ENCODE peak calls at places on chromosomes 12 and 14, in ten cellular contexts. I, P, A, K, X, B, S, M, G and N are unnamed samples.

GRCh38 chr14:70901218-70901772 is 6.0 kb upstream of the PCNX1 start:
- DNase-seq in P (no peak), M (no peak), S (no peak), B (peak), G (no peak), I (no peak), X (no peak), A (no peak), K (no peak), N (no peak)

GRCh38 chr14:74546416-74546815 is 52.9 kb downstream of the ISCA2 start:
- DNase-seq in S (no peak), G (no peak), A (no peak), I (no peak), K (no peak), M (no peak), X (no peak), P (no peak), B (no peak), N (no peak)

GRCh38 chr12:82760423-82760822 is 73.7 kb downstream of the TMTC2 start:
- DNase-seq in X (no peak), P (no peak), I (no peak), B (no peak), S (no peak), K (no peak), A (no peak), M (peak), G (no peak), N (no peak)

GRCh38 chr12:110668480-110669192 is 20.3 kb downstream of the HVCN1 start:
- DNase-seq in X (no peak), M (no peak), A (peak), S (no peak), I (no peak), B (no peak), K (no peak), G (no peak), P (no peak), N (no peak)

GRCh38 chr12:84772281-84772680 is 140.3 kb downstream of the SLC6A15 start:
- DNase-seq in I (no peak), A (no peak), B (peak), K (no peak), G (no peak), S (no peak), P (no peak), M (no peak), X (no peak), N (no peak)

GRCh38 chr12:103780093-103780440 is 61.0 kb downstream of the NT5DC3 start:
- DNase-seq in I (no peak), G (no peak), M (no peak), A (no peak), K (no peak), S (no peak), P (no peak), X (no peak), B (no peak), N (no peak)

GRCh38 chr14:97977711-97978261 is 1180.6 kb downstream of the VRK1 start:
- DNase-seq in A (no peak), P (peak), M (no peak), G (no peak), S (peak), I (peak), K (no peak), B (peak), X (no peak), N (no peak)

GRCh38 chr12:129607293-129607692 is 296.5 kb downstream of the TMEM132D start:
- DNase-seq in S (no peak), B (peak), P (no peak), I (no peak), M (peak), A (no peak), X (no peak), K (no peak), G (peak), N (no peak)

GRCh38 chr14:63492391-63492790 is 50.8 kb downstream of the PPP2R5E start:
- DNase-seq in B (peak), K (no peak), I (no peak), S (no peak), A (no peak), X (no peak), P (no peak), M (no peak), G (no peak), N (no peak)

GRCh38 chr14:32013083-32013482 is 64.0 kb upstream of the ARHGAP5 start:
- DNase-seq in A (no peak), G (no peak), X (no peak), B (no peak), M (peak), I (no peak), S (no peak), K (no peak), P (no peak), N (no peak)

GRCh38 chr14:75205586-75205985 is 29.2 kb upstream of the TMED10 start:
- DNase-seq in K (no peak), X (no peak), B (peak), P (no peak), I (no peak), S (no peak), M (no peak), A (no peak), G (no peak), N (no peak)

GRCh38 chr14:103123634-103124500 is 606 bp downstream of the TNFAIP2 start:
- DNase-seq in M (peak), X (no peak), G (no peak), B (no peak), K (no peak), S (no peak), I (no peak), P (no peak), A (peak), N (no peak)

GRCh38 chr14:103552011-103552797 is 10.3 kb downstream of the BAG5 start:
- DNase-seq in I (peak), A (no peak), P (no peak), S (no peak), X (no peak), M (no peak), B (peak), G (no peak), K (no peak), N (no peak)

GRCh38 chr12:1848146-1848545 is 27.8 kb downstream of the LRTM2 start:
- DNase-seq in B (no peak), P (no peak), I (no peak), X (no peak), K (no peak), A (no peak), M (no peak), G (no peak), S (peak), N (no peak)

GRCh38 chr12:52795694-52796428 is at the start of gene KRT3:
- DNase-seq in X (no peak), S (no peak), A (no peak), I (no peak), M (no peak), G (no peak), P (no peak), K (no peak), B (no peak), N (no peak)

GRCh38 chr14:77278461-77279230 is 7.6 kb upstream of the NGB start:
- DNase-seq in M (peak), X (no peak), S (no peak), I (no peak), K (no peak), B (no peak), G (no peak), P (no peak), A (no peak), N (no peak)

GRCh38 chr14:96512602-96513397 is 10.6 kb downstream of the PAPOLA start:
- DNase-seq in P (no peak), S (no peak), B (no peak), M (peak), I (no peak), X (no peak), G (no peak), A (no peak), K (no peak), N (no peak)

GRCh38 chr14:91858536-91859275 is 8.6 kb downstream of the TC2N start:
- DNase-seq in X (no peak), G (no peak), A (peak), M (peak), S (no peak), K (no peak), I (peak), B (peak), P (no peak), N (no peak)

GRCh38 chr14:61520546-61520945 is 174.8 kb upstream of the HIF1A start:
- DNase-seq in S (no peak), X (no peak), B (no peak), G (no peak), K (no peak), M (no peak), P (no peak), I (no peak), A (no peak), N (no peak)

GRCh38 chr12:117854339-117855012 is 114.3 kb downstream of the KSR2 start:
- DNase-seq in G (peak), I (no peak), P (no peak), B (peak), M (peak), X (no peak), K (no peak), A (peak), S (no peak), N (no peak)

GRCh38 chr12:26304273-26304672 is 108.9 kb downstream of the SSPN start:
- DNase-seq in I (no peak), G (no peak), P (no peak), B (no peak), A (no peak), S (no peak), M (no peak), X (no peak), K (no peak), N (no peak)

GRCh38 chr12:32901553-32901952 is 5.0 kb upstream of the PKP2 start:
- DNase-seq in M (no peak), A (no peak), B (peak), G (no peak), P (no peak), X (no peak), K (no peak), S (no peak), I (no peak), N (no peak)

GRCh38 chr14:53957739-53958138 is 1.1 kb upstream of the BMP4 start:
- DNase-seq in S (no peak), G (no peak), P (no peak), X (no peak), K (no peak), B (no peak), M (no peak), A (peak), I (no peak), N (no peak)
- TF ChIP-seq CTCF in S (no peak), G (no peak), P (no peak), X (no peak), K (no peak), B (no peak), M (no peak), A (no peak), I (no peak), N (no peak)

GRCh38 chr12:6582959-6583358 is 14.9 kb upstream of the NOP2 start:
- DNase-seq in M (no peak), A (no peak), I (no peak), X (no peak), B (no peak), S (no peak), P (no peak), K (no peak), G (no peak), N (no peak)

GRCh38 chr12:6584293-6584692 is 16.2 kb upstream of the NOP2 start:
- DNase-seq in I (no peak), K (no peak), B (no peak), G (no peak), A (no peak), M (no peak), X (no peak), S (no peak), P (no peak), N (no peak)

GRCh38 chr12:6582196-6582595 is 14.1 kb upstream of the NOP2 start:
- DNase-seq in I (no peak), G (no peak), P (no peak), A (no peak), X (no peak), K (no peak), S (no peak), M (peak), B (no peak), N (no peak)
- TF ChIP-seq CTCF in I (no peak), G (peak), P (no peak), A (no peak), X (peak), K (no peak), S (no peak), M (peak), B (peak), N (no peak)

DNA sequence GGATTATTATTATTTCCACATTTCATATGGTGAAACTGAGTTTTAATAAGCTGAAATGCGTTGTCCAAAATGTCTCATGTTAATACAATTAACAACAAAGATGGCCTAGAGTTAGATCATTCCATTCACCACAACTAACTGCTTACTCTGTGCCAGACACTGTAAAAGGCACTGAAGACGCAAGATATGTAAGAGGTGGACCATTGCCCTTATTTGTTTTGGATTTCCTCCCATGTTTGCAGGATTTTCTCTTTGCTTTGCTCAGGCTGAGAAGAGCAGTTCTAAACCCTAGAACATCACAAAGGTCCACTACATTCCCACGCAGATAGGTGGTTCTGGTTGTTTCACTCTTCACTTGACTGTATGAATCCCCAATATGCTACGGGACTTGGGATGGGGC is 324.4 kb upstream of the KITLG start:
- DNase-seq in K (no peak), B (peak), P (no peak), G (no peak), S (no peak), I (no peak), M (no peak), X (no peak), A (no peak), N (no peak)
- TF ChIP-seq CTCF in K (no peak), B (no peak), P (no peak), G (no peak), S (no peak), I (no peak), M (no peak), X (no peak), A (no peak), N (no peak)

DNA sequence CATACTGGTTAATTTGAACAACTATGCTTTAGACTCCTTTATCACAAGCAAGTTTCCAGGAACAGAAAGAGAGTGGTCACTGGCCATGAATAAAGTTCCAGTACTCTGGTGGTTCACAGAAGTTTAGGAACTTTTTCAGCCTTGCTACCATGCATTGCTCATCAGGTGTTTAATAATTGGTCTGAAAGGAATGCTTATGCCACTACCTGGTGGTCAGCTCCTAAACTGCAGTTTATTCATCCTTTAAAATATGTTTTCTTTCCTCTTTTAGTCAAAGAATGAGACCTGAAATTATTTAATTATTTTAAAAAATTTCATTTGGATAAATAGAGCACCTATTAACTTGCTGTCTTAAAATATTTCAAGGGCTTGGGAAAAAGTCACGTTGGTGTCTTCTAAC is 260.1 kb upstream of the OR4E1 start:
- DNase-seq in X (no peak), S (no peak), P (no peak), A (no peak), M (peak), I (no peak), B (no peak), G (no peak), K (no peak), N (no peak)
- TF ChIP-seq CTCF in X (no peak), S (no peak), P (peak), A (no peak), M (peak), I (no peak), B (peak), G (peak), K (no peak), N (peak)

GRCh38 chr14:90019824-90020523 is 41.8 kb upstream of the KCNK13 start:
- DNase-seq in M (no peak), I (no peak), P (no peak), G (no peak), K (no peak), X (no peak), S (no peak), A (no peak), B (no peak), N (no peak)

GRCh38 chr14:90023176-90023896 is 38.5 kb upstream of the KCNK13 start:
- DNase-seq in K (no peak), B (peak), M (no peak), I (no peak), A (no peak), S (no peak), X (no peak), G (no peak), P (no peak), N (no peak)

GRCh38 chr14:90024910-90025309 is 36.9 kb upstream of the KCNK13 start:
- DNase-seq in A (no peak), S (no peak), K (no peak), M (no peak), I (no peak), X (no peak), B (no peak), G (no peak), P (no peak), N (no peak)
- TF ChIP-seq CTCF in A (no peak), S (no peak), K (no peak), M (no peak), I (no peak), X (no peak), B (no peak), G (no peak), P (no peak), N (no peak)

GRCh38 chr14:93903342-93904184 is 23.6 kb upstream of the FAM181A start:
- DNase-seq in A (no peak), X (no peak), G (peak), S (peak), K (no peak), I (no peak), M (peak), P (no peak), B (no peak), N (no peak)
- TF ChIP-seq CTCF in A (no peak), X (peak), G (peak), S (no peak), K (no peak), I (no peak), M (peak), P (no peak), B (peak), N (no peak)

GRCh38 chr12:57141249-57141648 is 6.2 kb downstream of the LRP1-AS start:
- DNase-seq in G (no peak), M (no peak), S (no peak), P (no peak), K (no peak), B (no peak), I (no peak), A (no peak), X (no peak), N (no peak)

GRCh38 chr12:57142121-57142520 is 5.3 kb downstream of the LRP1-AS start:
- DNase-seq in S (no peak), P (no peak), B (no peak), M (no peak), A (no peak), X (no peak), I (no peak), G (no peak), K (no peak), N (no peak)

GRCh38 chr12:57138526-57139272 is 8.7 kb downstream of the LRP1-AS start:
- DNase-seq in B (no peak), A (no peak), X (no peak), I (peak), K (no peak), P (no peak), G (no peak), S (no peak), M (no peak), N (no peak)

GRCh38 chr12:57142727-57143126 is 4.7 kb downstream of the LRP1-AS start:
- DNase-seq in G (no peak), I (no peak), X (no peak), P (no peak), B (no peak), M (no peak), A (no peak), K (no peak), S (no peak), N (no peak)

DNA sequence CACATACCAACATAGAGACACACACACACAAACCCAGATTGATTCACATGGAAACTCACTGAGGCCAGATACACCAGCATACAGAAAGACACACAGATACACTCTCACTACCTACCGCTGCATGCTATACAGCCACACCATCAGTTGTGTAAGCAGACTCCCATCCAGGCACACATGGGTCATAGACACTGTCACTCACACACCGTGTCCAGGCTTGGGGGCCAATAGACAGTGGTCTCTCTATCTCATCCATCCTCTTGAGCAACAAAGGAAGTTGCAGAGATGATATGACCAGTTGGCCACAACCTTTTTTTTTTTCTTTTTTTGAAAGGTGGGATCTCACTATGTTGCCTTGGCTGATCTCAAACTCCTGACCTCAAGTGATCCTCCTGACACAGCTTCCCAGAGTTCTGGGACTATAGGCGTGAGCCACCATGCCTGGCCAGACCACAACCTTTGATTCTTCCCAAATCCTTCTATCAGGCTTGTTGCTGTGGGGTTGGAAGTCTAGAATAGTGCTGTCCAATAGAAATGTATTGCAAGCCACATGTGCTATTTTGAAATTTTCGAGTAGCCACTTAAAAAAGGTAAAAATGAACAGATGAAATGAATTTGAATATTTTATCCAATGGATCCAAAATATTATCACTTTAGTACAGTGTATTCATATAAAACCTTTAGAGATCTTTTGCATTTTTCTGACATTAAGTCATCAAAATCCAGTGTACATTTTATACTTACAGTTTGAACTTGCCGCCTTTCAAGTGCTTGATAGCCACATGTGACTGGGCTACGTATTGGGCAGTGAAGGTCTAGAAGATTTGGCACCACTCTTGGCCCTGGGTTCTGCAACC is 7.4 kb downstream of the LRP1-AS start:
- DNase-seq in B (no peak), P (no peak), A (no peak), X (no peak), M (no peak), I (no peak), S (no peak), G (no peak), K (no peak), N (no peak)
- TF ChIP-seq CTCF in B (no peak), P (no peak), A (no peak), X (no peak), M (no peak), I (no peak), S (no peak), G (no peak), K (no peak), N (no peak)

GRCh38 chr14:100902792-100903191 is 730 bp downstream of the RTL1 start:
- DNase-seq in M (no peak), P (no peak), I (no peak), A (peak), B (no peak), K (no peak), S (peak), X (no peak), G (no peak), N (no peak)
- TF ChIP-seq CTCF in M (no peak), P (no peak), I (no peak), A (no peak), B (no peak), K (no peak), S (no peak), X (no peak), G (no peak), N (no peak)

DNA sequence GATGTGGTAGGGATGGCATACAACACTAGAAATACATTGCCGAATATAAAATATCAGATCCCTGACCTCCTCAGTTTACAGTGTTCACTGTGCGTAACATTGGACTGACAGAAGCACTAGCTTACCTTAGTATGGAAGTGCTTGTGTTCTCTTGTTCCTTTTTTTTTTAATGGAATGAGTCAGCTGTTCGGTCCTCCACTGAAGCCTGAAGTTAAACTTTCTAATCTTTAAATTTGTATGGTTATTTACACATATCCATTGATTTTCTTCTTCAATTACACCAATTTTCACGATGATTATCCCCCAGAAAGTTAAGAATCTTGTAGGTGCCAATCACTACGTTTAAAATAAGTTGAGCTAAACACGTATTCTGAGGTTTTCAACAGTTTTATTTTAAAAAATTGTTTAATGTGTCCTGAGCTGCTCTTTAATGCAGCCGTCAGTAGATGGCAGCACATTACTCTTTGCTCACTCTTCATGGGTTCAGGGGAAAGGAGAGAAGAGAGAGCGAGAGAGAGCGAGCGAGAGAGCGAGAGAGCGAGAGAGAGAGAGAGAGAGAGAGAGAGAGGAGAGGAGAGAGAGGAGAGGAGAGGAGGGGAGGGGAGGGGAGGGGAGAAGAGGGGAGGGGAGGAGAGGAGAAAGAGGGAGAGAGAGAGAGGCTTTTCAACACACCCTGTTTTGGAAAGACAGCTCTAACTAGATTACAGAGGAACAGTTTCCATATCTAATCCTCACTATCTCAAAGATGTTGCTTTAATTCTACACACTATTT is 134.7 kb upstream of the SCAF11 start:
- DNase-seq in M (peak), A (peak), X (peak), I (peak), P (peak), B (peak), K (no peak), G (peak), S (no peak), N (peak)
- TF ChIP-seq CTCF in M (peak), A (peak), X (peak), I (no peak), P (peak), B (peak), K (peak), G (peak), S (peak), N (peak)

GRCh38 chr14:58272589-58273372 is 25.6 kb upstream of the ARID4A start:
- DNase-seq in S (no peak), B (peak), X (peak), M (peak), G (no peak), I (no peak), A (no peak), K (no peak), P (no peak), N (no peak)
- TF ChIP-seq CTCF in S (no peak), B (peak), X (no peak), M (peak), G (peak), I (no peak), A (no peak), K (no peak), P (no peak), N (no peak)